ENCODE peak calls at places on chromosomes 12 and 14, in five cellular contexts. V is transverse colon, Z is esophagus squamous epithelium, B is uterus, K is right lobe of liver. H is an unnamed sample.
A peak's percentile ranks its signal among the peaks of the same experiment; 100 is the strongest.

GRCh38 chr14:89304972-89305703 is 111.9 kb downstream of the FOXN3 start:
- DNase-seq in V (peak; percentile 24), B (peak; percentile 43), K (no peak), Z (no peak), H (peak; percentile 49)

GRCh38 chr14:85573406-85573805 is 43.5 kb downstream of the FLRT2 start:
- DNase-seq in B (no peak), K (no peak), Z (no peak), V (no peak), H (no peak)

GRCh38 chr12:10551375-10551774 is 45.7 kb downstream of the EIF2S3B start:
- DNase-seq in B (no peak), V (no peak), Z (no peak), K (peak; percentile 51), H (no peak)

GRCh38 chr12:111105294-111105693 is 184.9 kb upstream of the MYL2 start:
- DNase-seq in V (no peak), K (no peak), Z (no peak), B (no peak), H (no peak)

GRCh38 chr12:31585271-31585670 is 5.7 kb downstream of the DENND5B start:
- DNase-seq in Z (no peak), V (no peak), K (no peak), B (no peak), H (no peak)

GRCh38 chr14:37894463-37894862 is 299.0 kb downstream of the TTC6 start:
- DNase-seq in Z (no peak), K (no peak), V (no peak), B (no peak), H (no peak)

GRCh38 chr12:52539024-52539820 is 13.7 kb downstream of the KRT71 start:
- DNase-seq in Z (no peak), K (peak; percentile 19), V (no peak), B (peak; percentile 22), H (no peak)

GRCh38 chr12:69097619-69098368 is 141.6 kb upstream of the CPSF6 start:
- DNase-seq in K (no peak), Z (no peak), V (no peak), B (no peak), H (no peak)

GRCh38 chr14:65958664-65959562 is 527.3 kb upstream of the CCDC196 start:
- DNase-seq in B (no peak), V (no peak), K (no peak), Z (no peak), H (no peak)

GRCh38 chr12:55876110-55876509 is 33.4 kb upstream of the MMP19 start:
- DNase-seq in V (no peak), K (no peak), B (no peak), Z (no peak), H (no peak)

GRCh38 chr14:85280074-85280473 is 249.9 kb upstream of the FLRT2 start:
- DNase-seq in Z (no peak), V (no peak), K (no peak), B (no peak), H (no peak)

GRCh38 chr14:53784688-53785087 is 171.9 kb downstream of the BMP4 start:
- DNase-seq in K (no peak), V (no peak), B (no peak), Z (no peak), H (no peak)

GRCh38 chr12:21566223-21566906 is 38.3 kb downstream of the GYS2 start:
- DNase-seq in K (no peak), B (no peak), V (no peak), Z (no peak), H (no peak)

GRCh38 chr12:49543914-49544815 is 5.3 kb downstream of the KCNH3 start:
- DNase-seq in B (no peak), Z (no peak), K (peak; percentile 25), V (no peak), H (no peak)

GRCh38 chr12:130916251-130916911 is 37.3 kb upstream of the ADGRD1 start:
- DNase-seq in V (peak; percentile 30), Z (no peak), K (no peak), B (peak; percentile 66), H (peak; percentile 43)

GRCh38 chr12:64459388-64460024 is 7.6 kb downstream of the TBK1 start:
- DNase-seq in K (no peak), B (no peak), Z (no peak), V (no peak), H (no peak)
- H3K27ac ChIP-seq in K (peak overlapping the region; percentile 40), B (peak overlapping the region; percentile 66), Z (peak overlapping the region; percentile 55), V (peak overlapping the region; percentile 64), H (peak overlapping the region; percentile 82)

GRCh38 chr12:132642846-132643835 is 24.6 kb downstream of the P2RX2 start:
- DNase-seq in V (no peak), K (peak; percentile 44), B (no peak), Z (no peak), H (no peak)
- TF ChIP-seq POLR2A in V (no peak), K (no peak), B (no peak), Z (no peak), H (no peak)

GRCh38 chr14:50657753-50658152 is 10.4 kb downstream of the SAV1 start:
- DNase-seq in B (no peak), Z (no peak), K (no peak), V (no peak), H (no peak)

GRCh38 chr14:50659327-50659974 is 8.7 kb downstream of the SAV1 start:
- DNase-seq in K (no peak), B (no peak), V (no peak), Z (no peak), H (peak; percentile 27)

DNA sequence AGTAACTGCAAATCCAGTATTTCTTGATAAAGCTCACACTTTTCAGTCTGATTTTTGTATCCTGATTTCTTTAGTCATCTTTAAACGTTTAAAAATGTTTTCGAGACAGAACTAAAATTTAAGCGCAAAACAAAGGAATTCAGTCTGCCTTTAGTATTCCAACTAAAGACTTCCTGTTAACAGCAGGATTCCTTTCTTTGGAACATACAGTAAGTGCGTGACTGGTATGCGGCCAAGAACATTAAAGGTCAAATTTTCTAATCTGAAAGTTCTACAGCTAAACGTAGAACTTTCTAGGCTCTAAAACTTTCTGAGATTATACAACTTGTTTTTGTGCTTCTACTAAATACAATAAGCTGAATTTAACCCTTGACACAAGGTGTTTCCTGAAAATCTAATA is 9.9 kb downstream of the SAV1 start:
- DNase-seq in B (no peak), K (no peak), V (no peak), Z (no peak), H (no peak)
- H3K27ac ChIP-seq in B (peak overlapping the region; percentile 69), K (peak overlapping the region; percentile 68), V (peak overlapping the region; percentile 5), Z (peak overlapping the region; percentile 59), H (peak overlapping the region; percentile 68)

GRCh38 chr14:23057757-23058653 is 685 bp upstream of the CDH24 start:
- DNase-seq in B (peak; percentile 89), K (peak; percentile 90), V (peak; percentile 92), Z (no peak), H (peak; percentile 91)
- TF ChIP-seq POLR2A in B (no peak), K (no peak), V (peak; percentile 7), Z (no peak), H (no peak)